ENCODE peak calls at places on chromosomes 1 and 21, in four cellular contexts. N is fibroblast of lung, S is PC-3, H is neural progenitor cell. O is an unnamed sample.

GRCh38 chr21:45855248-45855801 is 126.2 kb upstream of the COL6A1 start:
- DNase-seq in N (no peak), S (no peak), H (no peak), O (no peak)

GRCh38 chr1:221439008-221439733 is 302.7 kb downstream of the DUSP10 start:
- DNase-seq in N (peak; percentile 92), S (peak; percentile 96), H (peak; percentile 9), O (peak; percentile 33)

GRCh38 chr1:204645666-204646065 is 39.9 kb downstream of the LRRN2 start:
- DNase-seq in N (no peak), S (no peak), H (no peak), O (no peak)

GRCh38 chr1:36123357-36123756 is 1.7 kb downstream of the COL8A2 start:
- DNase-seq in N (peak; percentile 39), S (no peak), H (no peak), O (no peak)

GRCh38 chr1:26556041-26556440 is 26.5 kb downstream of the RPS6KA1 start:
- DNase-seq in N (no peak), S (no peak), H (no peak), O (no peak)

GRCh38 chr1:7679873-7680790 is 91.0 kb upstream of the VAMP3 start:
- DNase-seq in N (peak; percentile 44), S (no peak), H (peak; percentile 67), O (peak; percentile 70)

GRCh38 chr1:220879509-220880366 is 495 bp downstream of the HLX start:
- DNase-seq in N (peak; percentile 56), S (peak; percentile 42), H (peak; percentile 80), O (peak; percentile 19)

GRCh38 chr1:34779526-34779925 is 1.5 kb upstream of the GJB3 start:
- DNase-seq in N (no peak), S (peak; percentile 88), H (no peak), O (no peak)

GRCh38 chr1:5810553-5811270 is 181.5 kb downstream of the NPHP4 start:
- DNase-seq in N (no peak), S (no peak), H (no peak), O (no peak)

GRCh38 chr1:87706779-87707228 is 378.1 kb downstream of the LMO4 start:
- DNase-seq in N (peak; percentile 62), S (no peak), H (no peak), O (no peak)

GRCh38 chr1:234925440-234926251 is 203.0 kb downstream of the TOMM20 start:
- DNase-seq in N (peak; percentile 100), S (peak; percentile 96), H (no peak), O (peak; percentile 11)

GRCh38 chr1:228316589-228317387 is 89.8 kb downstream of the TRIM11 start:
- DNase-seq in N (no peak), S (no peak), H (no peak), O (no peak)

GRCh38 chr1:231020139-231020601 is 19.9 kb downstream of the FAM89A start:
- DNase-seq in N (no peak), S (peak; percentile 78), H (no peak), O (no peak)

GRCh38 chr1:204212715-204213114 is 1.1 kb downstream of the GOLT1A start:
- DNase-seq in N (no peak), S (no peak), H (no peak), O (no peak)

GRCh38 chr1:11826946-11827345 is 20.6 kb downstream of the NPPA start:
- DNase-seq in N (no peak), S (no peak), H (no peak), O (no peak)

GRCh38 chr1:117967900-117968299 is 38.4 kb downstream of the WDR3 start:
- DNase-seq in N (peak; percentile 40), S (no peak), H (no peak), O (peak; percentile 50)

GRCh38 chr1:165298081-165298820 is 58.3 kb downstream of the LMX1A start:
- DNase-seq in N (no peak), S (no peak), H (peak; percentile 47), O (no peak)

GRCh38 chr1:98556521-98557158 is 104.9 kb upstream of the SNX7 start:
- DNase-seq in N (peak; percentile 13), S (peak; percentile 71), H (peak; percentile 31), O (peak; percentile 65)

GRCh38 chr1:110188116-110188618 is 21.9 kb upstream of the KCNC4 start:
- DNase-seq in N (peak; percentile 34), S (peak; percentile 79), H (no peak), O (no peak)

GRCh38 chr1:201709564-201710295 is 119.2 kb upstream of the IPO9 start:
- DNase-seq in N (peak; percentile 77), S (peak; percentile 65), H (peak; percentile 83), O (peak; percentile 74)

GRCh38 chr1:54652172-54652571 is 10.6 kb downstream of the MROH7 start:
- DNase-seq in N (no peak), S (no peak), H (no peak), O (no peak)

GRCh38 chr1:54650417-54650816 is 8.8 kb downstream of the MROH7 start:
- DNase-seq in N (no peak), S (no peak), H (no peak), O (no peak)

GRCh38 chr1:54649921-54650320 is 8.3 kb downstream of the MROH7 start:
- DNase-seq in N (no peak), S (no peak), H (no peak), O (no peak)

GRCh38 chr1:54653036-54653435 is 11.4 kb downstream of the MROH7 start:
- DNase-seq in N (peak; percentile 16), S (no peak), H (no peak), O (no peak)

DNA sequence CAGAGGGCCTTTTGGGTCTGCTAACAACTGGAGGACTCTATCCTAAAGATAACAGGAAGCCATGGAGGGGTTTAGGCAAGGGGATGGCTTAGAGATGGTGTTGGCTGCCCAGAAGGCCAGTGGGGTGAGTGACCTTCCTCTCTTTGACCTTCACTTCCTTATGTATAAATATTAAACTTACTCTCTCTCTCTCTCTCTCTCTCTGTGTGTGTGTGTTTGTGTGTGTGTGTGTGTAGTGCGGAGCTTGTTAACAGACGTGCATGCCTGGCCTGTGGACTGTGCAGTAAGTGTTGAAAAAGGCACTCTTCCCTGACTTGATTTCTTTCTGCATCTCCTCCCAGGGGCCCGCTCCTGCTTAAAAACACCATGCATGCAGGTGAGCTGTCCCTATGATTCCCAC is 10.0 kb downstream of the MROH7 start:
- DNase-seq in N (no peak), S (no peak), H (no peak), O (no peak)
- H3K4me1 ChIP-seq in N (no peaks in the 10 kb centered on the region), S (no peaks in the 10 kb centered on the region), H (no peaks in the 10 kb centered on the region), O (no peaks in the 10 kb centered on the region)

DNA sequence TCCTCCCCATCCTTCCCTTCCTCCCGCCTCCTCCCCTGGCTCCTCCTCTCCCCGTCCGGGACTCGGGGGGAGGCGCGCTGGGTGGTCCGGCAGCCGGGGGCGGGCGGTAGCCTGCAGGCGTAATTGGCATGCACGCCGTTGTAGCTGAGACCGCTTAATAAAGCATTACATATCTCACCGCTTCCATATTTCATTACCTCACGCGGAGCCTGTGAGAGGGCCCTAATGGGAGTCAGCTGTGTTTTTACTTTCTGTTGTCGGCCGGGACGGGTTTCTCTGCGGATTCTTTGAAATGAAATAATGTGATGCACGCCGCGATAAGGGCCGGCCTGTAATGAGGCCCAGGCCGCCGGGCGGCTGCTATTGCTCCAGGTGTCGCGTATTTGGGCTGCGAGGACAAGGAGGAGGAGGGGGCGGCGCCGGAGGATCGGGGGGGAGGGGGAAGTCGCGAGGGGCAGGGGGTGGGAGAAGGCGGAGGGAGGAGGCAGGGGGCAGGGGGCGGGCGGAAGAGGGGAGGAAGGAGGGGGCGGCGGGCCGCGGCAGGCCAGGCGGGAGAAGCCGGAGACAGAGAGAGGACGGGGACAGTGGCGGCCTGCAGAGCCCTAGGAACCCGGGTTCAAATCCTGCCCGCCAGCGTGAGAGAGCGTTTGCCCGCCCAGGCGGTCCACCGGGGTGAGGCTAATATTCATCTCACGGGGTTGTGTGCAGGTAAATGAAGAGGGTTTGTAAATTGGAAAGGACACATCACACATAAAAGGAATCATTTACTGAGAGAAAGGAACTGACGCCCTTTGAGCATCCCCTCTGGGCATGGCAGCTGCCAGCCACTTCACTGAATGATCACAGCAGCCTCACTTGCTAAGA is 95.6 kb downstream of the FOXD2 start:
- DNase-seq in N (peak; percentile 87), S (no peak), H (peak; percentile 94), O (peak; percentile 78)
- TF ChIP-seq EZH2 in N (no peak), S (no peak), H (no peak), O (no peak)

DNA sequence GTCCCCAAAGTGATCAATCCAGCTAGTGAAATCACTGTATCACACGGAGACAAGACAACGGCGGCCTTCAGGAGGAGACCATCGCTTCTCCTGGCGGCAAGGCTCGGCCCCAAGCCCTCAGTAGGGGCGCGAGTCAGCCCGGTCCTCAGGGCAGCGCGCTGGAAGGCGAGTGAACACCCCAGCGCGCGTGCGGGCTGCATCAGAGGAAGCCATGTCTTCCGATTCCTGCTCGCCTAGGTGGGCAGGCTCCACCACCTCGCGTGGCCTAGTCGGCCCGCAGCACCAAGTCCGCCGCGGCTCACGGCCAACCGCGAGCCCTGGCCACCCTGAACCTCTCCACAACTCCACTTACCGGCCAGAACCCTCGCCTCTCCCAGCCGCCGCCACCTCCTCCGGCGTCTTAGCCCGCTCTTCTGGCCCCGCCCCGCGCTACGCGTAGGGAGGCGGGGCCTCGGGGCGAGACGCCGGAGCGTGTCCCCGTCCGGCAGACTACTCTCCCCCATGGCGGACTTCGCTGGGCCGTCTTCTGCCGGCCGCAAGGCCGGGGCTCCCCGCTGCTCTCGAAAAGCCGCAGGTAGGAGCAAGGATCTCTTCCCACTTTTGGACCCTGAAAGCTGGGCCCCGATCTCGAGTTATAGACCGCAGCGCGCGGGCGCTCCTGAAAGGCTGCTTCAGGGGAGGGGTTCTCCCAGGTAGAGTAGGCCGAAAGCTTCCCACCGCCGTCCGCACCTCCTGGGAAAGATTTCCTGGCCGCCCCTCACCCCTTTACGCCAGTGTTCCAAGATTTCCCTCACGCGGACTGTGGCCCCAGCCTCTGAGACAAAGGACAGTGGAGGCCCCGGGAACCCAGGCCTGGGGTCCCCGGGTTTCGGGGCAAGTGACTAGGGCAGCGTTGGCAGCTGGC is at the start of the genes GLMN and RPAP2:
- DNase-seq in N (peak; percentile 84), S (peak; percentile 89), H (peak; percentile 96), O (peak; percentile 92)
- H3K27ac ChIP-seq in N (peak within 1 kb of the TSS; percentile 94), S (peak within 1 kb of the TSS; percentile 65), H (peak within 1 kb of the TSS; percentile 65), O (peak within 1 kb of the TSS; percentile 97)

DNA sequence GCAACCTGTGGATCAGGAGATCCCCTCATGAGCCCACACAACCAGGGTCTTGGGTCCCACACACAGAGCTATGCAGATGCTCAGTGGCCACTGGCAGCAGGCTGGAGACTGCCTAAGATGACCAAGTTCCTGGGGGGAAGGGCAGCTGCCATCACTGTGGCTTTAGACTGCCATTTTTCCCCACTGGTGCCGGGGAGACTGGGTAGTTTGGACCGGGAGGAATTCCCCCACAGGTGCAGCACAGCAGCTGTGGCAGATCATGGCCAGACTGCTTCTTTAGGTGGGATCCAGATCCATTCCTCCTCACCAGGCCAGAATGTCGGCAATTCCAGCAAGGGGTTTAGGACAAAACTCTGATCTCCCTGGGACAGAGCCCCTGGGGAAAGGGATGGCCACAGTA is 45.7 kb upstream of the HIVEP3 start:
- DNase-seq in N (no peak), S (no peak), H (no peak), O (no peak)
- H3K4me1 ChIP-seq in N (no peaks in the 10 kb centered on the region), S (no peaks in the 10 kb centered on the region), H (no peaks in the 10 kb centered on the region), O (no peaks in the 10 kb centered on the region)

GRCh38 chr1:115090956-115091355 is 1.7 kb upstream of the TSPAN2 start:
- DNase-seq in N (no peak), S (no peak), H (no peak), O (no peak)

GRCh38 chr1:115088871-115089442 is 346 bp downstream of the TSPAN2 start:
- DNase-seq in N (no peak), S (peak; percentile 9), H (no peak), O (no peak)

GRCh38 chr1:115088115-115088794 is 1.0 kb downstream of the TSPAN2 start:
- DNase-seq in N (no peak), S (no peak), H (no peak), O (no peak)

GRCh38 chr1:115090547-115090946 is 1.2 kb upstream of the TSPAN2 start:
- DNase-seq in N (peak; percentile 80), S (no peak), H (peak; percentile 17), O (peak; percentile 12)

GRCh38 chr1:115089443-115090340 is at the start of gene TSPAN2:
- DNase-seq in N (peak; percentile 83), S (peak; percentile 61), H (peak; percentile 92), O (peak; percentile 52)
- TF ChIP-seq EZH2 in N (no peak), S (no peak), H (no peak), O (no peak)